ENCODE peak calls at places on chromosome 4, in nine cellular contexts. Z is right atrium auricular region; I is mammary epithelial cell; O is heart left ventricle; X is SJCRH30; Y is CD8-positive, alpha-beta memory T cell; V is upper lobe of right lung; Q is psoas muscle; R is IMR-90. K is an unnamed sample. For H3K4me1, the result is how much of the 10 kb centered on the place peaks cover.

GRCh38 chr4:13160906-13161305 is 323.2 kb downstream of the RAB28 start:
- DNase-seq in Z (no peak), I (peak), O (no peak), X (no peak), Y (no peak), V (no peak), Q (no peak), R (peak), K (no peak)

GRCh38 chr4:74714731-74715130 is 79.6 kb downstream of the BTC start:
- DNase-seq in Z (no peak), I (no peak), O (no peak), X (no peak), Y (no peak), V (no peak), Q (no peak), R (no peak), K (no peak)

GRCh38 chr4:39062094-39062493 is at the start of gene KLHL5:
- DNase-seq in Z (no peak), I (no peak), O (no peak), X (no peak), Y (no peak), V (no peak), Q (no peak), R (no peak), K (no peak)

GRCh38 chr4:170109586-170110289 is 20.0 kb upstream of the AADAT start:
- DNase-seq in Z (no peak), I (peak), O (no peak), X (no peak), Y (no peak), V (no peak), Q (no peak), R (no peak), K (no peak)

GRCh38 chr4:97116511-97116910 is 1026.8 kb downstream of the STPG2 start:
- DNase-seq in Z (no peak), I (no peak), O (no peak), X (no peak), Y (no peak), V (no peak), Q (no peak), R (no peak), K (no peak)

GRCh38 chr4:148239406-148239805 is 202.8 kb downstream of the NR3C2 start:
- DNase-seq in Z (no peak), I (no peak), O (no peak), X (no peak), Y (no peak), V (no peak), Q (no peak), R (no peak), K (no peak)

GRCh38 chr4:851701-852430 is 25.9 kb upstream of the CPLX1 start:
- DNase-seq in Z (no peak), I (no peak), O (peak), X (no peak), Y (peak), V (peak), Q (peak), R (no peak), K (no peak)

GRCh38 chr4:142264961-142265360 is 581.1 kb downstream of the INPP4B start:
- DNase-seq in Z (no peak), I (no peak), O (no peak), X (no peak), Y (no peak), V (no peak), Q (no peak), R (peak), K (no peak)

GRCh38 chr4:1112174-1112820 is 1.1 kb downstream of the RNF212 start:
- DNase-seq in Z (no peak), I (no peak), O (no peak), X (peak), Y (no peak), V (no peak), Q (no peak), R (no peak), K (no peak)

GRCh38 chr4:98682719-98683118 is 24.3 kb upstream of the TSPAN5 start:
- DNase-seq in Z (no peak), I (no peak), O (no peak), X (no peak), Y (no peak), V (no peak), Q (no peak), R (peak), K (no peak)

GRCh38 chr4:186557061-186557460 is 1.7 kb upstream of the MTNR1A start:
- DNase-seq in Z (no peak), I (no peak), O (no peak), X (peak), Y (no peak), V (no peak), Q (no peak), R (no peak), K (no peak)

GRCh38 chr4:89799071-89799470 is 37.9 kb downstream of the SNCA start:
- DNase-seq in Z (no peak), I (no peak), O (no peak), X (no peak), Y (no peak), V (no peak), Q (no peak), R (no peak), K (no peak)

GRCh38 chr4:48699470-48699869 is 80.6 kb downstream of the FRYL start:
- DNase-seq in Z (no peak), I (peak), O (no peak), X (no peak), Y (no peak), V (no peak), Q (no peak), R (no peak), K (no peak)

GRCh38 chr4:73459048-73459421 is 22.5 kb upstream of the AFM start:
- DNase-seq in Z (no peak), I (no peak), O (no peak), X (no peak), Y (no peak), V (no peak), Q (no peak), R (no peak), K (no peak)

GRCh38 chr4:103008875-103009729 is 10.4 kb downstream of the SLC9B1 start:
- DNase-seq in Z (no peak), I (peak), O (no peak), X (peak), Y (no peak), V (no peak), Q (no peak), R (peak), K (no peak)

GRCh38 chr4:113316879-113317278 is 267.4 kb downstream of the ANK2 start:
- DNase-seq in Z (no peak), I (no peak), O (no peak), X (no peak), Y (peak), V (no peak), Q (no peak), R (no peak), K (no peak)

GRCh38 chr4:182842104-182842600 is 75.0 kb downstream of the DCTD start:
- DNase-seq in Z (no peak), I (no peak), O (no peak), X (no peak), Y (no peak), V (no peak), Q (no peak), R (no peak), K (no peak)

GRCh38 chr4:66791686-66792085 is 753.6 kb downstream of the CENPC start:
- DNase-seq in Z (no peak), I (no peak), O (no peak), X (no peak), Y (no peak), V (no peak), Q (no peak), R (no peak), K (no peak)

GRCh38 chr4:142405021-142405991 is 440.8 kb downstream of the INPP4B start:
- DNase-seq in Z (peak), I (peak), O (no peak), X (peak), Y (peak), V (no peak), Q (peak), R (peak), K (peak)

GRCh38 chr4:29708473-29708872 is 1011.7 kb upstream of the PCDH7 start:
- DNase-seq in Z (no peak), I (peak), O (no peak), X (peak), Y (no peak), V (no peak), Q (no peak), R (peak), K (no peak)

GRCh38 chr4:53478671-53479456 is 101.4 kb downstream of the FIP1L1 start:
- DNase-seq in Z (no peak), I (peak), O (no peak), X (no peak), Y (no peak), V (no peak), Q (no peak), R (peak), K (no peak)

GRCh38 chr4:154208424-154208823 is 283.2 kb downstream of the DCHS2 start:
- DNase-seq in Z (no peak), I (peak), O (no peak), X (peak), Y (no peak), V (no peak), Q (no peak), R (no peak), K (no peak)

GRCh38 chr4:1727117-1728031 is 6.1 kb downstream of the TACC3 start:
- DNase-seq in Z (peak), I (peak), O (peak), X (no peak), Y (peak), V (peak), Q (peak), R (peak), K (peak)

GRCh38 chr4:153676984-153677383 is 7.1 kb upstream of the TLR2 start:
- DNase-seq in Z (no peak), I (peak), O (no peak), X (no peak), Y (no peak), V (no peak), Q (no peak), R (peak), K (no peak)

GRCh38 chr4:180610317-180610716 is 1632.9 kb upstream of the TENM3 start:
- DNase-seq in Z (no peak), I (peak), O (no peak), X (no peak), Y (no peak), V (no peak), Q (no peak), R (peak), K (no peak)

GRCh38 chr4:2007804-2008670 is 737 bp downstream of the NELFA start:
- DNase-seq in Z (no peak), I (no peak), O (no peak), X (no peak), Y (no peak), V (peak), Q (no peak), R (peak), K (peak)

GRCh38 chr4:53656421-53656981 is 65.2 kb upstream of the LNX1 start:
- DNase-seq in Z (no peak), I (no peak), O (no peak), X (no peak), Y (no peak), V (no peak), Q (no peak), R (peak), K (no peak)

GRCh38 chr4:94127707-94128328 is 79.8 kb upstream of the SMARCAD1 start:
- DNase-seq in Z (no peak), I (peak), O (no peak), X (no peak), Y (no peak), V (no peak), Q (no peak), R (peak), K (no peak)

GRCh38 chr4:150192986-150193385 is 114.7 kb downstream of the DCLK2 start:
- DNase-seq in Z (no peak), I (no peak), O (no peak), X (no peak), Y (no peak), V (no peak), Q (no peak), R (no peak), K (no peak)

GRCh38 chr4:169416997-169417396 is 146.2 kb upstream of the SH3RF1 start:
- DNase-seq in Z (no peak), I (no peak), O (no peak), X (no peak), Y (no peak), V (no peak), Q (no peak), R (no peak), K (no peak)

GRCh38 chr4:80486603-80487002 is 151.1 kb downstream of the CFAP299 start:
- DNase-seq in Z (no peak), I (no peak), O (no peak), X (no peak), Y (no peak), V (no peak), Q (no peak), R (no peak), K (no peak)

GRCh38 chr4:41661447-41662076 is 87.0 kb downstream of the PHOX2B start:
- DNase-seq in Z (peak), I (peak), O (no peak), X (peak), Y (no peak), V (peak), Q (peak), R (peak), K (peak)

GRCh38 chr4:26032142-26032541 is 118.1 kb downstream of the SMIM20 start:
- DNase-seq in Z (no peak), I (no peak), O (no peak), X (no peak), Y (no peak), V (no peak), Q (no peak), R (peak), K (no peak)

GRCh38 chr4:21991050-21991449 is 42.5 kb upstream of the KCNIP4 start:
- DNase-seq in Z (no peak), I (no peak), O (no peak), X (no peak), Y (no peak), V (no peak), Q (no peak), R (peak), K (no peak)

GRCh38 chr4:71709961-71710360 is 73.9 kb downstream of the GC start:
- DNase-seq in Z (no peak), I (no peak), O (no peak), X (no peak), Y (no peak), V (no peak), Q (no peak), R (no peak), K (no peak)

GRCh38 chr4:8155660-8156421 is 2.8 kb downstream of the ABLIM2 start:
- DNase-seq in Z (no peak), I (no peak), O (peak), X (no peak), Y (no peak), V (no peak), Q (no peak), R (no peak), K (no peak)
- H3K4me1 ChIP-seq in Z (under half), I (under half), O (under half), X (under half), Y (under half), V (under half), Q (under half), R (under half), K (under half)

GRCh38 chr4:52036875-52037274 is 1.2 kb downstream of the SGCB start:
- DNase-seq in Z (no peak), I (no peak), O (no peak), X (no peak), Y (no peak), V (no peak), Q (no peak), R (no peak), K (no peak)
- H3K4me3 ChIP-seq in Z (peak), I (peak), O (peak), X (peak), Y (no peak), V (peak), Q (peak), R (peak), K (no peak)

GRCh38 chr4:37865450-37865849 is 25.4 kb upstream of the TBC1D1 start:
- DNase-seq in Z (no peak), I (no peak), O (no peak), X (no peak), Y (no peak), V (no peak), Q (no peak), R (no peak), K (no peak)
- H3K4me1 ChIP-seq in Z (under half), I (under half), O (under half), X (under half), Y (under half), V (under half), Q (under half), R (under half), K (under half)

GRCh38 chr4:129261584-129261983 is 165.6 kb downstream of the C4orf33 start:
- DNase-seq in Z (no peak), I (no peak), O (no peak), X (peak), Y (no peak), V (no peak), Q (no peak), R (no peak), K (no peak)

DNA sequence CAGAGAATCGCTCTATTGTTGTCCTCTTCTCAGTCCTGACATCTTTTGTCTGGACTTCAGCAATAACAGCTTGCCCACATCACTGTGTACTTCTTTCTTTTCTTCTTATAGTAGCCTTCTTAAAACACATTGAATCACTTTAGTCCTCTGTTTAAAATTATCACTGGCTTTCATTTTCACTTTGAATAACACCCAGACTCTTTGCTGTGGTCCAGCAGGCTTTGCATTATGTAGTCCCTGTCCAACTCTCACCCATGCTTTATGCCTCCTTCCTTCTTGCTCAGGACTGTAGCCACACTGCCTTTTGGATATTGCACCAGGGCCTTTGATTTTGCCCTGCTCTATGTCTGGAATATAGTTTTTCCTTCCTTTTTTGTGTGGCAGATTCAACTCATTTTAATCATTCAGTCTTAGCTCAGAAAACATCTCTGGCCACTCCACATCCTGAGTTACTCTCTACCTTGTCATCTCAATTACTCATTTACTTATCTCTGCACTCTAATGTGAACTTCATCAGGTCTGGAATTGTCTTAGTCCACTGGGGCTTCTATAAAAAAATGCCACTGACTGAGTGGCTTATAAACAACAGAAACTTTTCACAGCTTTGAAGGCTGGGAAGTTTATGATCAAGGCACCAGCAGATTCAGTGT is 168.2 kb downstream of the C4orf33 start:
- DNase-seq in Z (no peak), I (no peak), O (no peak), X (no peak), Y (no peak), V (no peak), Q (no peak), R (no peak), K (no peak)
- H3K4me3 ChIP-seq in Z (no peak), I (no peak), O (no peak), X (no peak), Y (no peak), V (no peak), Q (no peak), R (no peak), K (no peak)

GRCh38 chr4:176013466-176014247 is 52.0 kb upstream of the WDR17 start:
- DNase-seq in Z (no peak), I (no peak), O (no peak), X (no peak), Y (no peak), V (no peak), Q (no peak), R (no peak), K (no peak)

GRCh38 chr4:176009254-176009653 is 56.4 kb upstream of the WDR17 start:
- DNase-seq in Z (no peak), I (no peak), O (no peak), X (no peak), Y (no peak), V (no peak), Q (no peak), R (no peak), K (no peak)

GRCh38 chr4:176011523-176011922 is 54.1 kb upstream of the WDR17 start:
- DNase-seq in Z (no peak), I (peak), O (no peak), X (no peak), Y (no peak), V (no peak), Q (no peak), R (no peak), K (no peak)

GRCh38 chr4:176014583-176015108 is 51.0 kb upstream of the WDR17 start:
- DNase-seq in Z (no peak), I (no peak), O (no peak), X (no peak), Y (no peak), V (no peak), Q (no peak), R (no peak), K (no peak)
- H3K4me1 ChIP-seq in Z (under half), I (under half), O (under half), X (under half), Y (under half), V (under half), Q (under half), R (under half), K (under half)

GRCh38 chr4:179361978-179362486 is 1919.8 kb upstream of the AGA start:
- DNase-seq in Z (no peak), I (no peak), O (no peak), X (no peak), Y (no peak), V (no peak), Q (no peak), R (no peak), K (no peak)
- H3K4me3 ChIP-seq in Z (no peak), I (no peak), O (no peak), X (no peak), Y (no peak), V (no peak), Q (no peak), R (no peak), K (no peak)

GRCh38 chr4:15674926-15675325 is 6.7 kb upstream of the FAM200B start:
- DNase-seq in Z (no peak), I (no peak), O (no peak), X (no peak), Y (no peak), V (no peak), Q (no peak), R (no peak), K (no peak)
- H3K4me1 ChIP-seq in Z (under half), I (under half), O (under half), X (under half), Y (under half), V (under half), Q (under half), R (under half), K (under half)

K was measured in mucosa of descending colon.